ENCODE peak calls at places on chromosome 13, in ten cellular contexts. L is cardiac muscle cell, Y is heart left ventricle, N is neural progenitor cell, G is fibroblast of the aortic adventitia, U is AG10803, P is cardiac fibroblast, D is body of pancreas, Q is nephron progenitor cell, V is choroid plexus epithelial cell. M is an unnamed sample.

GRCh38 chr13:20411638-20412342 is 113.9 kb downstream of the CRYL1 start:
- DNase-seq in D (no peak), G (no peak), U (no peak), L (no peak), Y (no peak), Q (no peak), V (no peak), P (no peak), N (no peak), M (no peak)

GRCh38 chr13:97113231-97114001 is 108.7 kb upstream of the MBNL2 start:
- DNase-seq in L (no peak), U (peak), V (no peak), G (no peak), D (no peak), Y (no peak), Q (no peak), N (no peak), P (no peak), M (no peak)

GRCh38 chr13:100203696-100204367 is 114.9 kb downstream of the PCCA start:
- DNase-seq in Q (no peak), L (peak), N (no peak), U (peak), P (peak), G (peak), D (no peak), V (peak), Y (no peak), M (no peak)

GRCh38 chr13:44352671-44353070 is 21.0 kb upstream of the SERP2 start:
- DNase-seq in U (no peak), V (no peak), N (no peak), D (no peak), Q (no peak), L (no peak), Y (no peak), G (no peak), P (no peak), M (no peak)

GRCh38 chr13:44336934-44337333 is 36.7 kb upstream of the SERP2 start:
- DNase-seq in Q (no peak), N (no peak), V (no peak), P (no peak), U (no peak), G (no peak), D (no peak), L (no peak), Y (no peak), M (no peak)

GRCh38 chr13:40552895-40553294 is 113.5 kb downstream of the FOXO1 start:
- DNase-seq in Y (no peak), D (peak), N (no peak), U (no peak), V (no peak), Q (no peak), L (no peak), G (no peak), P (no peak), M (no peak)

GRCh38 chr13:97249093-97249787 is 27.1 kb downstream of the MBNL2 start:
- DNase-seq in U (no peak), G (no peak), V (peak), Q (no peak), L (peak), P (peak), N (no peak), D (no peak), Y (no peak), M (no peak)

GRCh38 chr13:26376430-26376829 is 122.5 kb downstream of the CDK8 start:
- DNase-seq in P (no peak), N (no peak), Q (no peak), U (no peak), Y (no peak), D (no peak), V (no peak), G (no peak), L (no peak), M (no peak)

GRCh38 chr13:74771964-74772363 is 637.8 kb upstream of the KLF12 start:
- DNase-seq in U (peak), P (peak), L (peak), Q (no peak), Y (no peak), V (peak), G (peak), D (no peak), N (no peak), M (no peak)

GRCh38 chr13:92553470-92554114 is 673.0 kb upstream of the GPC6 start:
- DNase-seq in Q (no peak), U (no peak), N (no peak), P (no peak), D (no peak), L (no peak), Y (no peak), V (no peak), G (no peak), M (no peak)

GRCh38 chr13:44368062-44368591 is 5.5 kb upstream of the SERP2 start:
- DNase-seq in U (peak), Q (no peak), L (peak), N (no peak), G (peak), V (peak), Y (no peak), P (no peak), D (no peak), M (no peak)

GRCh38 chr13:41763772-41764171 is 197.1 kb downstream of the VWA8 start:
- DNase-seq in U (no peak), P (no peak), V (no peak), G (no peak), N (no peak), L (no peak), D (peak), Q (no peak), Y (no peak), M (no peak)

GRCh38 chr13:79307866-79308298 is 98.2 kb downstream of the RBM26 start:
- DNase-seq in P (peak), N (peak), G (peak), U (no peak), D (no peak), L (peak), V (peak), Y (no peak), Q (no peak), M (no peak)

GRCh38 chr13:73754727-73755292 is 379.4 kb downstream of the KLF12 start:
- DNase-seq in N (peak), P (peak), U (peak), L (peak), D (peak), V (peak), Y (no peak), G (peak), Q (peak), M (peak)

GRCh38 chr13:98890186-98890585 is 87.7 kb downstream of the DOCK9 start:
- DNase-seq in L (peak), U (peak), N (no peak), G (peak), D (no peak), Y (no peak), P (peak), Q (no peak), V (peak), M (no peak)

DNA sequence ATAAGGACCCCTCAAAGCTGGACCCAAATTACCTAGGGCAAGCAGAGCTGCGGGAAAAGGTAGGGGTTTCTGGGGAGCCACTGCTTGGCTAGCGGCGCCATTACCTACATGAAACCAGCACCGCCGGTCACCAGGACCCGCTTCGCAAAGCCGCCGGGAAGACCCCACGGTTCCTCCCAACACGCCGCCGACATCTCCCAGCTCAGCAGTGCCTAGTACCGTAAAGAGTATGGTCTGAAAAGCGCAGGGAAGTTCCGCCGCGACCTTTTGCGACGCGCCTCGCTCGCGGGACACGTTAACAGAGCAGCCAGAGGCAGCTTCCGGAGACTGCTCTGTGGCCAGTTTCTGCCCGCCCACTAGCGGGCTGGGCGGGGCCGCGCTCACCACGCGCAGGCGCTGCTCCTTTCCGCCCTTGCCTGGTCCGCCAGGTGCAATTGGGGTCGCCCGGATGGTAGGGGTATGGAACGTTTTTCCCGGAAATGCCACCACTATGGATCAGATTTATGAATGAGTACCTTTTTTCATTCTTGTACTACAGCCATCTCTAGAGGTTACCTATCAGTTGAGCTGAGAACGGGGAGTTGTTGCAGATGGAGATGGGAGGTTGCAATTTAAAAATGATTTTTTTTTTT is at the start of gene TGDS:
- DNase-seq in V (peak), D (peak), L (peak), U (peak), Q (peak), G (peak), Y (peak), N (peak), P (peak), M (peak)
- TF ChIP-seq CTCF in V (no peak), D (peak), L (no peak), U (no peak), Q (no peak), G (peak), Y (no peak), N (no peak), P (no peak), M (no peak)

GRCh38 chr13:103388839-103389238 is 322.6 kb upstream of the SLC10A2 start:
- DNase-seq in V (no peak), N (no peak), D (no peak), P (no peak), Y (no peak), Q (no peak), L (no peak), G (no peak), U (no peak), M (no peak)
- TF ChIP-seq CTCF in V (no peak), N (peak), D (no peak), P (no peak), Y (no peak), Q (no peak), L (no peak), G (no peak), U (no peak), M (no peak)

GRCh38 chr13:112657850-112658445 is 31.9 kb upstream of the ATP11A start:
- DNase-seq in Q (no peak), N (no peak), Y (no peak), P (peak), V (peak), G (peak), L (peak), U (peak), D (peak), M (peak)
- TF ChIP-seq CTCF in Q (no peak), N (no peak), Y (no peak), P (no peak), V (no peak), G (no peak), L (no peak), U (no peak), D (no peak), M (no peak)

DNA sequence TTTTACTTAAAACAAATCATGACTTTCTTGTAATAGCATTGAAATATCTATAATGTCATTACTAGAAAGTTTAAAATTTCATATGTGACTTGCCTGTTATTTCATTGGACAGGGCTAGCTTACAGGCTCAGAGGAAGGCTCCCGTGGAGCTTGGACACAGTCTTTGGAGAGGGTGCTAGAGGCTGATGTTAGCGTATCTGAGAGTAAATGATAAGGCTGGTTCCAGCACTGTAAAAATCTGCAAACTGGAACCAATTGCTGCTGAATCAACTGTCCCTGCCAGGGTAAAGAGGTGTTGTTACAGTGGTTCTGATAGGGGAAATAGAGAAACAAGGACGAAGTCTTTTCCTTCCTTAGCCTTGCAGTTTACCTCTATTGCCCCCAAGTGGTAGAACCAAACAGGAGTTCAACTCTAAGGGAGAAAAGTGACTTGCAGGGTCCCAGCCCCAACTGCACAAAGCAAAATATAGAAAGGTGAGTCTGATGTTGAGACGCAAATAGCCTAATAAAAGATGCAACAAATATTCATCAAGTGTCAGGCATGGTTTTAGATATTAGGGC is 901.7 kb downstream of the DIAPH3 start:
- DNase-seq in G (peak), N (peak), U (no peak), Y (no peak), P (peak), V (peak), L (peak), D (no peak), Q (no peak), M (no peak)
- TF ChIP-seq CTCF in G (peak), N (peak), U (no peak), Y (peak), P (peak), V (peak), L (peak), D (peak), Q (peak), M (no peak)

GRCh38 chr13:106034201-106034600 is 501.3 kb downstream of the EFNB2 start:
- DNase-seq in G (peak), N (no peak), V (no peak), Y (no peak), P (peak), L (peak), D (no peak), U (peak), Q (no peak), M (no peak)

GRCh38 chr13:106033634-106034033 is 501.8 kb downstream of the EFNB2 start:
- DNase-seq in Y (no peak), N (no peak), G (peak), P (peak), D (no peak), U (peak), V (peak), Q (no peak), L (peak), M (no peak)

GRCh38 chr13:106041445-106041844 is 494.0 kb downstream of the EFNB2 start:
- DNase-seq in V (no peak), N (no peak), L (no peak), Q (no peak), P (no peak), Y (no peak), G (no peak), D (no peak), U (no peak), M (no peak)

GRCh38 chr13:106038752-106039151 is 496.7 kb downstream of the EFNB2 start:
- DNase-seq in D (no peak), G (peak), P (peak), U (peak), V (peak), L (peak), Y (no peak), Q (no peak), N (no peak), M (no peak)

DNA sequence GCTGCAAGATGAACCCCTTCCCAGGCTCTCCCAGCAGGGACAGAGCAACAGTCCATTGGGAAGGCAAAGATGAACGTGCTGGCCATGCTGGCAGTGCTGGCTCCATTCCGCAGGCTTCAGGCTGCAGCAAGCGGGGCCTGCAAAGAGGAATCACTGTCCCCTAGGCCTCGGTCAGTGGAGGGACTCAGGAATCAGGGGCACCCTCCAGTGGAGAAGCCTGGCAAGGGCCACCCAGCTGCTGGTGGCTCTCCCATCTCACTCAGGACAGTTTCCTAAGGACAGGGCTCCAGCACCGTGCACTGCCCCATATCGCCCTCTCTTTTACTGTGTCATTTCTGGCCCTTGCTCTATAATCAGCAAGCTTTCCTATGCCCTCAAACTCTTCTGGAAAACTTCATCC is 498.6 kb downstream of the EFNB2 start:
- DNase-seq in U (no peak), Q (no peak), G (no peak), N (peak), Y (no peak), L (no peak), V (no peak), P (no peak), D (no peak), M (peak)
- TF ChIP-seq CTCF in U (no peak), Q (no peak), G (no peak), N (peak), Y (no peak), L (no peak), V (no peak), P (no peak), D (no peak), M (no peak)

GRCh38 chr13:51804295-51805172 is 571 bp upstream of the DHRS12 start:
- DNase-seq in L (no peak), G (no peak), Y (no peak), V (no peak), D (peak), U (no peak), P (no peak), Q (no peak), N (no peak), M (no peak)

GRCh38 chr13:51805313-51805712 is 1.4 kb upstream of the DHRS12 start:
- DNase-seq in L (no peak), N (no peak), V (no peak), D (no peak), G (no peak), U (no peak), Y (no peak), Q (no peak), P (no peak), M (no peak)

GRCh38 chr13:51802601-51803000 is 1.4 kb downstream of the DHRS12 start:
- DNase-seq in Q (no peak), L (no peak), Y (no peak), N (no peak), G (no peak), D (no peak), V (no peak), U (no peak), P (no peak), M (no peak)

GRCh38 chr13:51803018-51803417 is 945 bp downstream of the DHRS12 start:
- DNase-seq in P (no peak), Q (no peak), V (no peak), G (no peak), N (peak), L (no peak), U (no peak), Y (no peak), D (peak), M (no peak)

DNA sequence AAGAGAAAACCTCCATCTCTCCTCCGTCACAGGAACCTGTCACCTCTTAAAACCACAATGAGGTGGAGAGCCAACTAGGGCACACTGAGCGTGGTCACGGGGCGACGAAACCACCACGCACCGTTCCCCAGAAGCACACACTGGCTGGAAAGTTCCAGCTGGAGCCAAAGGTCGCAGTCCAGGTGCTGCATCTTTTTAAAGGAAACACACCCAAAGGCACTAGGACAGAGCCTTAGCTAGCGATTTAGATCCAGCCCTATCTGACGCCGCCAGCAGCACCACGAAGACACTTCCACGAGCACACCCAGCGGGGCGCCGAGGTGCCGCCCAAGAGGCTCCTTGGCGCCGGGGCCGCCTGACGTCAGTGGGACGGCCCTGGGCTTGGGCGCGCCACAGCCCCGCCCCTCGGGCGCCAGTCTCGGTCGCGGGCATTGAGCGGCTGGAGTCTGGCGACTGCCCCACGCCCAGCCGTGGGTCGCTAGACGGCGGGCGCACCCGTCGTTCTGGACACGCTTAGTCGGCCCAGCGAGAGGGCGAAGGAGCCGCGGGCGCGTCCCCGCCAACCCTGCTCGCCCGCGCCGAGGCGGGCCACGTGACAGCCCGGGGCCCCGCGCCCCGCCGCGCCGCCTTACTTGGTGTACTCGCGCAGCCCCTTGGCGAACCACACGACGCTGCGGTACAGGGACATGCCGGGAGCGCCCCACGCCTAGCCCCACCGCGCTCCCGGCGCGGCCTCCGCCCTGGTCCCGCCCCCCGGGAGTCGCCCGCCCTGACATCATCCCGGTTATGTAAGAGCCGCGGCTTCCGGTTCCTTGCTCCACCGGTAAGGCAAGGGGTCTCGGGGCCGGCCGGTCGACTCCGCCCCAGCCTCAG is at the start of gene DHRS12:
- DNase-seq in N (peak), P (peak), Y (peak), L (peak), U (peak), G (peak), V (peak), Q (peak), D (peak), M (peak)
- TF ChIP-seq CTCF in N (no peak), P (peak), Y (no peak), L (no peak), U (no peak), G (no peak), V (no peak), Q (no peak), D (no peak), M (no peak)

M was measured in Calu3.